ENCODE peak calls at places on chromosomes 11 and 22, in six cellular contexts. One of them, this sample, is unnamed.

GRCh38 chr11:82832983-82833382 is 67.2 kb downstream of the PRCP start:
- DNase-seq in sigmoid colon: no peak
- DNase-seq in lung: no peak
- DNase-seq in heart right ventricle: no peak
- DNase-seq in stomach: no peak
- DNase-seq in fibroblast of mammary gland: no peak
- DNase-seq in this sample: no peak

GRCh38 chr11:111531156-111531555 is 9.4 kb upstream of the LAYN start:
- DNase-seq in sigmoid colon: no peak
- DNase-seq in lung: no peak
- DNase-seq in heart right ventricle: no peak
- DNase-seq in stomach: no peak
- DNase-seq in fibroblast of mammary gland: peak; percentile 52
- DNase-seq in this sample: peak; percentile 33

GRCh38 chr11:71964641-71965040 is 34.1 kb upstream of the IL18BP start:
- DNase-seq in sigmoid colon: no peak
- DNase-seq in lung: no peak
- DNase-seq in heart right ventricle: no peak
- DNase-seq in stomach: no peak
- DNase-seq in fibroblast of mammary gland: no peak
- DNase-seq in this sample: no peak

GRCh38 chr11:113628912-113629311 is 77.2 kb downstream of the TMPRSS5 start:
- DNase-seq in sigmoid colon: no peak
- DNase-seq in lung: no peak
- DNase-seq in heart right ventricle: no peak
- DNase-seq in stomach: no peak
- DNase-seq in fibroblast of mammary gland: no peak
- DNase-seq in this sample: no peak

GRCh38 chr11:125180413-125181305 is 16.1 kb downstream of the PKNOX2 start:
- DNase-seq in sigmoid colon: no peak
- DNase-seq in lung: no peak
- DNase-seq in heart right ventricle: no peak
- DNase-seq in stomach: no peak
- DNase-seq in fibroblast of mammary gland: peak; percentile 15
- DNase-seq in this sample: peak; percentile 87

GRCh38 chr11:86447763-86448480 is 73.2 kb downstream of the CCDC81 start:
- DNase-seq in sigmoid colon: no peak
- DNase-seq in lung: no peak
- DNase-seq in heart right ventricle: no peak
- DNase-seq in stomach: no peak
- DNase-seq in fibroblast of mammary gland: no peak
- DNase-seq in this sample: no peak

GRCh38 chr11:783581-784015 is 6.3 kb downstream of the CEND1 start:
- DNase-seq in sigmoid colon: peak; percentile 86
- DNase-seq in lung: peak; percentile 84
- DNase-seq in heart right ventricle: peak; percentile 57
- DNase-seq in stomach: peak; percentile 89
- DNase-seq in fibroblast of mammary gland: peak; percentile 94
- DNase-seq in this sample: peak; percentile 85

GRCh38 chr11:33668468-33668825 is 32.2 kb downstream of the C11orf91 start:
- DNase-seq in sigmoid colon: no peak
- DNase-seq in lung: no peak
- DNase-seq in heart right ventricle: no peak
- DNase-seq in stomach: no peak
- DNase-seq in fibroblast of mammary gland: no peak
- DNase-seq in this sample: peak; percentile 27

GRCh38 chr22:36455571-36456458 is 25.6 kb downstream of the TXN2 start:
- DNase-seq in sigmoid colon: no peak
- DNase-seq in lung: no peak
- DNase-seq in heart right ventricle: no peak
- DNase-seq in stomach: peak; percentile 76
- DNase-seq in fibroblast of mammary gland: no peak
- DNase-seq in this sample: no peak

GRCh38 chr22:36587289-36588154 is 58.6 kb upstream of the EIF3D start:
- DNase-seq in sigmoid colon: no peak
- DNase-seq in lung: no peak
- DNase-seq in heart right ventricle: no peak
- DNase-seq in stomach: no peak
- DNase-seq in fibroblast of mammary gland: peak; percentile 71
- DNase-seq in this sample: peak; percentile 38

GRCh38 chr11:45538363-45538762 is 127.1 kb downstream of the CHST1 start:
- DNase-seq in sigmoid colon: no peak
- DNase-seq in lung: no peak
- DNase-seq in heart right ventricle: peak; percentile 16
- DNase-seq in stomach: no peak
- DNase-seq in fibroblast of mammary gland: peak; percentile 22
- DNase-seq in this sample: no peak
- TF ChIP-seq CTCF in sigmoid colon: no peak
- TF ChIP-seq CTCF in lung: no peak
- TF ChIP-seq CTCF in heart right ventricle: peak; percentile 49
- TF ChIP-seq CTCF in stomach: no peak
- TF ChIP-seq CTCF in fibroblast of mammary gland: peak; percentile 12
- TF ChIP-seq CTCF in this sample: no peak

GRCh38 chr22:38261478-38261803 is 11.4 kb downstream of the TMEM184B start:
- DNase-seq in sigmoid colon: no peak
- DNase-seq in lung: no peak
- DNase-seq in heart right ventricle: no peak
- DNase-seq in stomach: no peak
- DNase-seq in fibroblast of mammary gland: peak; percentile 31
- DNase-seq in this sample: no peak
- H3K4me3 ChIP-seq in sigmoid colon: no peak overlapping the region
- H3K4me3 ChIP-seq in lung: no peak overlapping the region
- H3K4me3 ChIP-seq in heart right ventricle: no peak overlapping the region
- H3K4me3 ChIP-seq in stomach: no peak overlapping the region
- H3K4me3 ChIP-seq in fibroblast of mammary gland: no peak overlapping the region
- H3K4me3 ChIP-seq in this sample: no peak overlapping the region

GRCh38 chr22:19105867-19106802 is 16.1 kb downstream of the DGCR2 start:
- DNase-seq in sigmoid colon: peak; percentile 68
- DNase-seq in lung: no peak
- DNase-seq in heart right ventricle: no peak
- DNase-seq in stomach: no peak
- DNase-seq in fibroblast of mammary gland: no peak
- DNase-seq in this sample: no peak
- TF ChIP-seq CTCF in sigmoid colon: no peak
- TF ChIP-seq CTCF in lung: no peak
- TF ChIP-seq CTCF in heart right ventricle: peak; percentile 22
- TF ChIP-seq CTCF in stomach: no peak
- TF ChIP-seq CTCF in fibroblast of mammary gland: peak; percentile 27
- TF ChIP-seq CTCF in this sample: no peak

DNA sequence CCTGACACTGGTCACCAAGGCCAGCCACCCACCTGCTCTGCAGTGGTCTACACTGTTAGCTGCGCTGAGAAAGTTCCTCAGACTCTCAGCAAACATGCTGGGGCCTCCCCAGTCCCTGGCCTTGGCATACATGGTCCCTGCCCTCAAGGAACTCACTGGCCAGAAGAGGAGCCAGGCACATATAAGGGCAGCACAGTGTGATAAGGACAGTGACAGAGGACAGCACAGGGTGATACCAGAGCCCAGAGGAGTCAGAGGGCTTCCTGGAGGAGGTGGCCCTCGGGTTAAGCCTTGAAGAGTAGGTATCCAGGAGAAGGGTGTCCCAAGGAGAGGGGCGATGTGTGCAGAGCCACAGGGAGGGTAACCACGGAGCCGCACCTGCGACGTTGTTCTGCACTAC is 624 bp downstream of the ART1 start:
- DNase-seq in sigmoid colon: no peak
- DNase-seq in lung: no peak
- DNase-seq in heart right ventricle: no peak
- DNase-seq in stomach: no peak
- DNase-seq in fibroblast of mammary gland: no peak
- DNase-seq in this sample: no peak
- H3K4me3 ChIP-seq in sigmoid colon: no peak overlapping the region
- H3K4me3 ChIP-seq in lung: no peak overlapping the region
- H3K4me3 ChIP-seq in heart right ventricle: no peak overlapping the region
- H3K4me3 ChIP-seq in stomach: no peak overlapping the region
- H3K4me3 ChIP-seq in fibroblast of mammary gland: no peak overlapping the region
- H3K4me3 ChIP-seq in this sample: no peak overlapping the region

DNA sequence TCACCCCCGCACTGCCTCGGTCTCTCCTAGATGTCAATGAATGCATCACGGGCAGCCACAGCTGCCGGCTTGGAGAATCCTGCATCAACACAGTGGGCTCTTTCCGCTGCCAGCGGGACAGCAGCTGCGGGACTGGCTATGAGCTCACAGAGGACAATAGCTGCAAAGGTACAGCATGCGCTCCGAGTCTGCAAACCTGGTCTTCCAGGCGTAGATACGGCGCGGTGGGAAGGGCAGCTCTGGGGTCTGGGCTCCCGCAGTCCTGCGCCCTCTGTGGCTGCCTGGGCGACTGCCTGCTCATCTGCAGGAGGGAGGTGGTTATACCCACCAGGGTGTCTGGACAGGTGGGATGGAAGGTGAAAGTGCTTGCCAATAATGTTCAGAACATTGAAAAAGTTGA is 31.0 kb downstream of the FBLN1 start:
- DNase-seq in sigmoid colon: no peak
- DNase-seq in lung: no peak
- DNase-seq in heart right ventricle: no peak
- DNase-seq in stomach: no peak
- DNase-seq in fibroblast of mammary gland: no peak
- DNase-seq in this sample: no peak
- TF ChIP-seq CTCF in sigmoid colon: no peak
- TF ChIP-seq CTCF in lung: no peak
- TF ChIP-seq CTCF in heart right ventricle: no peak
- TF ChIP-seq CTCF in stomach: no peak
- TF ChIP-seq CTCF in fibroblast of mammary gland: no peak
- TF ChIP-seq CTCF in this sample: no peak

GRCh38 chr11:88353835-88354496 is 16.4 kb upstream of the CTSC start:
- DNase-seq in sigmoid colon: no peak
- DNase-seq in lung: no peak
- DNase-seq in heart right ventricle: no peak
- DNase-seq in stomach: no peak
- DNase-seq in fibroblast of mammary gland: no peak
- DNase-seq in this sample: no peak
- H3K4me3 ChIP-seq in sigmoid colon: no peak overlapping the region
- H3K4me3 ChIP-seq in lung: no peak overlapping the region
- H3K4me3 ChIP-seq in heart right ventricle: no peak overlapping the region
- H3K4me3 ChIP-seq in stomach: no peak overlapping the region
- H3K4me3 ChIP-seq in fibroblast of mammary gland: no peak overlapping the region
- H3K4me3 ChIP-seq in this sample: no peak overlapping the region

GRCh38 chr11:60929774-60930173 is 5.5 kb downstream of the TMEM132A start:
- DNase-seq in sigmoid colon: no peak
- DNase-seq in lung: no peak
- DNase-seq in heart right ventricle: no peak
- DNase-seq in stomach: no peak
- DNase-seq in fibroblast of mammary gland: no peak
- DNase-seq in this sample: no peak

GRCh38 chr11:60927061-60927592 is 2.9 kb downstream of the TMEM132A start:
- DNase-seq in sigmoid colon: no peak
- DNase-seq in lung: no peak
- DNase-seq in heart right ventricle: no peak
- DNase-seq in stomach: no peak
- DNase-seq in fibroblast of mammary gland: no peak
- DNase-seq in this sample: no peak

GRCh38 chr11:60930394-60930793 is 6.1 kb downstream of the TMEM132A start:
- DNase-seq in sigmoid colon: no peak
- DNase-seq in lung: no peak
- DNase-seq in heart right ventricle: no peak
- DNase-seq in stomach: no peak
- DNase-seq in fibroblast of mammary gland: no peak
- DNase-seq in this sample: no peak

GRCh38 chr11:60927600-60927999 is 3.3 kb downstream of the TMEM132A start:
- DNase-seq in sigmoid colon: no peak
- DNase-seq in lung: no peak
- DNase-seq in heart right ventricle: no peak
- DNase-seq in stomach: peak; percentile 88
- DNase-seq in fibroblast of mammary gland: no peak
- DNase-seq in this sample: no peak

DNA sequence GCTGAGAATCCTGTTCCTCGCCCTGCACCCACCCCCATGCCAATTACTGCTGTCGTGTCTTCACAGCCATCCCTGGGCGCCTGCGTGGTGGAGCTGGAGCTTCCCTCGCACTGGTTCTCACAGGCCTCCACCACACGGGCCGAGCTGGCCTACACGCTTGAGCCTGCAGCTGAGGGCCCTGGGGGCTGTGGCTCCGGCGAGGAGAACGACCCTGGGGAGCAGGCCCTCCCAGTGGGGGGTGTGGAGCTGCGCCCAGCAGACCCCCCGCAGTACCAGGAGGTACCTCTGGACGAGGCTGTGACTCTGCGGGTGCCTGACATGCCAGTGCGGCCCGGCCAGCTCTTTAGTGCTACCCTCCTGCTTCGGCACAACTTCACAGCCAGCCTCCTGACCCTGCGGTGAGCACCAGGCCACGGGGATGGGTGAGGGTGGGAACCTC is 4.3 kb downstream of the TMEM132A start:
- DNase-seq in sigmoid colon: no peak
- DNase-seq in lung: no peak
- DNase-seq in heart right ventricle: no peak
- DNase-seq in stomach: no peak
- DNase-seq in fibroblast of mammary gland: no peak
- DNase-seq in this sample: no peak
- TF ChIP-seq CTCF in sigmoid colon: no peak
- TF ChIP-seq CTCF in lung: no peak
- TF ChIP-seq CTCF in heart right ventricle: no peak
- TF ChIP-seq CTCF in stomach: no peak
- TF ChIP-seq CTCF in fibroblast of mammary gland: no peak
- TF ChIP-seq CTCF in this sample: no peak

GRCh38 chr22:42320463-42321416 is 50.3 kb upstream of the TCF20 start:
- DNase-seq in sigmoid colon: no peak
- DNase-seq in lung: no peak
- DNase-seq in heart right ventricle: no peak
- DNase-seq in stomach: peak; percentile 51
- DNase-seq in fibroblast of mammary gland: no peak
- DNase-seq in this sample: no peak
- H3K4me3 ChIP-seq in sigmoid colon: no peak overlapping the region
- H3K4me3 ChIP-seq in lung: no peak overlapping the region
- H3K4me3 ChIP-seq in heart right ventricle: no peak overlapping the region
- H3K4me3 ChIP-seq in stomach: no peak overlapping the region
- H3K4me3 ChIP-seq in fibroblast of mammary gland: no peak overlapping the region
- H3K4me3 ChIP-seq in this sample: no peak overlapping the region

GRCh38 chr11:29962243-29962642 is 54.6 kb downstream of the KCNA4 start:
- DNase-seq in sigmoid colon: no peak
- DNase-seq in lung: no peak
- DNase-seq in heart right ventricle: no peak
- DNase-seq in stomach: no peak
- DNase-seq in fibroblast of mammary gland: peak; percentile 2
- DNase-seq in this sample: no peak
- TF ChIP-seq CTCF in sigmoid colon: no peak
- TF ChIP-seq CTCF in lung: no peak
- TF ChIP-seq CTCF in heart right ventricle: no peak
- TF ChIP-seq CTCF in stomach: no peak
- TF ChIP-seq CTCF in fibroblast of mammary gland: peak; percentile 23
- TF ChIP-seq CTCF in this sample: no peak

DNA sequence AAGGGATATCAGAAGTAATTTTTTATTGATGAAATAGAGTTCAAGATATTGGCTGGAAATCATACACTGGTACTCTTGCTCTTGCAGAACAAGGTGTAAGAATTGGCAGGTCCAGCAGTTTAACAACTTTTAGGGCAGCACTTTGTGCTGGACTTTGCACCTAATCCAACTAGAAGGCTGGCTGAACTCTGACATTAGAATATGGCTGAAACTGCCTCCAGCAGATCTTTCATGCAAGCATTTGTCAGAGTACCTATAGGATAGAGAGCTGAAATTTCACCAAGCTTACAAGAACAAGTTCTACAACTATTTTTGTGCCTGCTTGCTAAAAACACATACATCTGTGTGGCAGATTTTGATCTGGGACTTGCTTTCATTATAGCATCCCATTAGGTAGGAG is 17.2 kb downstream of the HPS5 start:
- DNase-seq in sigmoid colon: no peak
- DNase-seq in lung: no peak
- DNase-seq in heart right ventricle: no peak
- DNase-seq in stomach: no peak
- DNase-seq in fibroblast of mammary gland: no peak
- DNase-seq in this sample: no peak
- H3K4me3 ChIP-seq in sigmoid colon: no peak overlapping the region
- H3K4me3 ChIP-seq in lung: no peak overlapping the region
- H3K4me3 ChIP-seq in heart right ventricle: no peak overlapping the region
- H3K4me3 ChIP-seq in stomach: no peak overlapping the region
- H3K4me3 ChIP-seq in fibroblast of mammary gland: no peak overlapping the region
- H3K4me3 ChIP-seq in this sample: no peak overlapping the region